ENCODE peak calls at places on chromosomes 13 and 19, in five cellular contexts. O is activated CD8-positive, alpha-beta memory T cell treated with anti-CD3 and anti-CD28 coated beads for 48 hours; K is amniotic stem cell; M is head of caudate nucleus; F is effector memory CD8-positive, alpha-beta T cell. L is an unnamed sample.
A peak's percentile ranks its signal among the peaks of the same experiment; 100 is the strongest.

GRCh38 chr19:45834970-45835369 is 19.9 kb upstream of the RSPH6A start:
- DNase-seq in O (no peak), K (no peak), M (no peak), F (no peak), L (no peak)

GRCh38 chr19:5358173-5358800 is 17.7 kb upstream of the PTPRS start:
- DNase-seq in O (no peak), K (no peak), M (no peak), F (no peak), L (no peak)

GRCh38 chr13:40640845-40641458 is 25.5 kb downstream of the FOXO1 start:
- DNase-seq in O (no peak), K (no peak), M (no peak), F (no peak), L (no peak)

GRCh38 chr19:19217110-19217509 is 5.4 kb downstream of the NCAN start:
- DNase-seq in O (no peak), K (no peak), M (no peak), F (no peak), L (no peak)

GRCh38 chr19:18194554-18195238 is 1.7 kb downstream of the MPV17L2 start:
- DNase-seq in O (no peak), K (no peak), M (no peak), F (no peak), L (no peak)

GRCh38 chr13:113468461-113469147 is 15.3 kb upstream of the ADPRHL1 start:
- DNase-seq in O (no peak), K (no peak), M (no peak), F (no peak), L (no peak)

GRCh38 chr19:29120471-29120870 is 92.5 kb downstream of the UQCRFS1 start:
- DNase-seq in O (no peak), K (no peak), M (no peak), F (no peak), L (no peak)

GRCh38 chr13:30340367-30341184 is 33.2 kb upstream of the KATNAL1 start:
- DNase-seq in O (no peak), K (peak; percentile 9), M (peak; percentile 18), F (no peak), L (no peak)

GRCh38 chr13:99900960-99901359 is 70.6 kb downstream of the ZIC5 start:
- DNase-seq in O (no peak), K (no peak), M (no peak), F (no peak), L (no peak)

GRCh38 chr13:75263741-75264407 is 218.1 kb downstream of the TBC1D4 start:
- DNase-seq in O (no peak), K (no peak), M (no peak), F (no peak), L (no peak)

GRCh38 chr13:44402902-44403719 is 29.5 kb downstream of the SERP2 start:
- DNase-seq in O (no peak), K (no peak), M (no peak), F (no peak), L (no peak)

GRCh38 chr19:7554990-7555864 is 19.7 kb downstream of the PNPLA6 start:
- DNase-seq in O (no peak), K (no peak), M (no peak), F (no peak), L (no peak)